ENCODE peak calls at places on chromosomes 12 and 14, in five cellular contexts. R, W, B, N and P are unnamed samples.

GRCh38 chr12:24226745-24227350 is 277.4 kb upstream of the SOX5 start:
- DNase-seq in R (peak; percentile 95), W (peak; percentile 99), B (peak; percentile 44), N (peak; percentile 0), P (peak; percentile 26)

GRCh38 chr12:69241444-69242092 is 2.2 kb downstream of the CPSF6 start:
- DNase-seq in R (peak; percentile 15), W (peak; percentile 10), B (no peak), N (no peak), P (no peak)

GRCh38 chr14:95701846-95702221 is 12.1 kb downstream of the TCL1A start:
- DNase-seq in R (peak; percentile 11), W (peak; percentile 22), B (no peak), N (no peak), P (no peak)

GRCh38 chr12:20807192-20808080 is 3.1 kb upstream of the SLCO1B3 start:
- DNase-seq in R (no peak), W (no peak), B (no peak), N (no peak), P (no peak)

GRCh38 chr14:95394981-95395737 is 75.5 kb upstream of the CLMN start:
- DNase-seq in R (peak; percentile 85), W (peak; percentile 36), B (no peak), N (no peak), P (no peak)

GRCh38 chr12:54749191-54749818 is 101.1 kb upstream of the DCD start:
- DNase-seq in R (peak; percentile 57), W (peak; percentile 48), B (no peak), N (no peak), P (no peak)

GRCh38 chr14:54252072-54252730 is 144.6 kb upstream of the CDKN3 start:
- DNase-seq in R (peak; percentile 69), W (peak; percentile 83), B (no peak), N (peak; percentile 21), P (no peak)

GRCh38 chr12:40946612-40947194 is 241.4 kb upstream of the PDZRN4 start:
- DNase-seq in R (peak; percentile 52), W (peak; percentile 53), B (no peak), N (peak; percentile 1), P (no peak)

GRCh38 chr12:25828188-25828587 is 130.3 kb upstream of the RASSF8 start:
- DNase-seq in R (no peak), W (no peak), B (no peak), N (no peak), P (no peak)

GRCh38 chr12:92419201-92419600 is 273.6 kb upstream of the BTG1 start:
- DNase-seq in R (no peak), W (no peak), B (no peak), N (no peak), P (no peak)

GRCh38 chr12:75628916-75629315 is 117.5 kb upstream of the KRR1 start:
- DNase-seq in R (no peak), W (no peak), B (no peak), N (no peak), P (no peak)

GRCh38 chr12:12153596-12153995 is 82.9 kb downstream of the BCL2L14 start:
- DNase-seq in R (no peak), W (no peak), B (no peak), N (no peak), P (no peak)

GRCh38 chr14:36518586-36519430 is 1.2 kb downstream of the NKX2-1 start:
- DNase-seq in R (no peak), W (no peak), B (no peak), N (no peak), P (no peak)

GRCh38 chr12:110581951-110582285 is 1.2 kb downstream of the PPTC7 start:
- DNase-seq in R (no peak), W (no peak), B (no peak), N (no peak), P (no peak)

GRCh38 chr12:85007836-85008235 is 28.2 kb downstream of the TSPAN19 start:
- DNase-seq in R (peak; percentile 92), W (peak; percentile 78), B (no peak), N (no peak), P (no peak)

GRCh38 chr12:3242199-3242863 is 165.2 kb downstream of the TSPAN9 start:
- DNase-seq in R (no peak), W (no peak), B (no peak), N (no peak), P (no peak)

GRCh38 chr12:29157486-29157946 is 8.4 kb downstream of the FAR2 start:
- DNase-seq in R (peak; percentile 86), W (peak; percentile 81), B (no peak), N (peak; percentile 56), P (no peak)

GRCh38 chr14:41950428-41950827 is 343.8 kb downstream of the LRFN5 start:
- DNase-seq in R (no peak), W (no peak), B (no peak), N (no peak), P (no peak)

GRCh38 chr12:1398673-1399072 is 195.7 kb downstream of the FBXL14 start:
- DNase-seq in R (peak; percentile 66), W (peak; percentile 64), B (no peak), N (no peak), P (no peak)

GRCh38 chr12:52018448-52019122 is 11.8 kb downstream of the TAMALIN start:
- DNase-seq in R (no peak), W (no peak), B (no peak), N (no peak), P (no peak)

GRCh38 chr14:105209091-105209490 is 28.0 kb upstream of the NUDT14 start:
- DNase-seq in R (no peak), W (no peak), B (no peak), N (no peak), P (no peak)

GRCh38 chr12:56078931-56079728 is 835 bp upstream of the ERBB3 start:
- DNase-seq in R (peak; percentile 79), W (peak; percentile 80), B (peak; percentile 82), N (no peak), P (peak; percentile 59)

GRCh38 chr12:111430418-111431353 is 25.0 kb downstream of the SH2B3 start:
- DNase-seq in R (no peak), W (no peak), B (peak; percentile 23), N (no peak), P (no peak)

GRCh38 chr14:80959448-80960006 is 4.1 kb downstream of the TSHR start:
- DNase-seq in R (no peak), W (no peak), B (no peak), N (no peak), P (no peak)

GRCh38 chr14:95943699-95944098 is 67.1 kb downstream of the TUNAR start:
- DNase-seq in R (no peak), W (no peak), B (no peak), N (no peak), P (no peak)

GRCh38 chr14:91405241-91405721 is 12.3 kb downstream of the CCDC88C start:
- DNase-seq in R (no peak), W (no peak), B (no peak), N (no peak), P (no peak)

GRCh38 chr12:64137117-64137516 is 85.0 kb downstream of the KICS2 start:
- DNase-seq in R (peak; percentile 47), W (no peak), B (no peak), N (no peak), P (no peak)

GRCh38 chr12:64836856-64837255 is 12.4 kb downstream of the TBC1D30 start:
- DNase-seq in R (no peak), W (no peak), B (no peak), N (no peak), P (no peak)

GRCh38 chr14:68203871-68204270 is 384.3 kb downstream of the RAD51B start:
- DNase-seq in R (no peak), W (no peak), B (no peak), N (no peak), P (no peak)

GRCh38 chr14:32571995-32572866 is 243.1 kb downstream of the AKAP6 start:
- DNase-seq in R (no peak), W (no peak), B (no peak), N (no peak), P (no peak)

GRCh38 chr14:63924375-63924774 is 71.6 kb downstream of the SYNE2 start:
- DNase-seq in R (no peak), W (no peak), B (no peak), N (no peak), P (no peak)

GRCh38 chr12:75635606-75636444 is 124.4 kb upstream of the KRR1 start:
- DNase-seq in R (peak; percentile 96), W (peak; percentile 99), B (no peak), N (peak; percentile 42), P (no peak)

GRCh38 chr12:22531205-22531604 is 13.1 kb downstream of the C2CD5 start:
- DNase-seq in R (no peak), W (no peak), B (no peak), N (no peak), P (no peak)

GRCh38 chr12:26122681-26123481 is 2.0 kb downstream of the BHLHE41 start:
- DNase-seq in R (peak; percentile 86), W (peak; percentile 90), B (peak; percentile 87), N (no peak), P (peak; percentile 26)